ENCODE peak calls at places on chromosomes 12 and 14, in ten cellular contexts. W is K562; Y is ovary; P is esophagus squamous epithelium; N is Peyer's patch; L is uterus; D is tibial artery; Q is WERI-Rb-1; K is coronary artery; E is effector memory CD4-positive, alpha-beta T cell. F is an unnamed sample.

GRCh38 chr12:115943630-115944391 is 333.7 kb downstream of the MED13L start:
- DNase-seq in W (no peak), Y (no peak), P (no peak), N (no peak), L (no peak), D (peak), Q (no peak), K (peak), E (no peak), F (peak)

GRCh38 chr14:103879570-103880333 is 32.4 kb upstream of the PPP1R13B start:
- DNase-seq in W (no peak), Y (peak), P (no peak), N (no peak), L (peak), D (no peak), Q (no peak), K (peak), E (no peak), F (peak)

GRCh38 chr14:58978336-58978735 is 210.1 kb upstream of the DAAM1 start:
- DNase-seq in W (no peak), Y (peak), P (no peak), N (no peak), L (peak), D (no peak), Q (no peak), K (no peak), E (no peak), F (peak)

GRCh38 chr12:65460076-65460475 is 181.6 kb downstream of the MSRB3 start:
- DNase-seq in W (no peak), Y (no peak), P (no peak), N (no peak), L (no peak), D (no peak), Q (no peak), K (no peak), E (no peak), F (no peak)

GRCh38 chr14:97709552-97709951 is 912.4 kb downstream of the VRK1 start:
- DNase-seq in W (no peak), Y (no peak), P (no peak), N (peak), L (no peak), D (no peak), Q (no peak), K (no peak), E (peak), F (no peak)

GRCh38 chr12:53289891-53290290 is 5.5 kb upstream of the PFDN5 start:
- DNase-seq in W (no peak), Y (no peak), P (no peak), N (no peak), L (no peak), D (no peak), Q (no peak), K (no peak), E (no peak), F (no peak)

GRCh38 chr14:91229743-91230200 is 14.7 kb downstream of the GPR68 start:
- DNase-seq in W (no peak), Y (no peak), P (no peak), N (peak), L (no peak), D (no peak), Q (no peak), K (no peak), E (peak), F (no peak)

GRCh38 chr12:38516418-38516817 is 199.8 kb downstream of the ALG10B start:
- DNase-seq in W (no peak), Y (no peak), P (no peak), N (no peak), L (no peak), D (no peak), Q (no peak), K (no peak), E (no peak), F (no peak)

GRCh38 chr12:4909397-4909733 is 340 bp upstream of the KCNA1 start:
- DNase-seq in W (no peak), Y (no peak), P (no peak), N (no peak), L (no peak), D (no peak), Q (no peak), K (no peak), E (no peak), F (peak)

GRCh38 chr12:4910502-4911315 is 1.0 kb downstream of the KCNA1 start:
- DNase-seq in W (no peak), Y (no peak), P (no peak), N (no peak), L (no peak), D (no peak), Q (no peak), K (no peak), E (no peak), F (no peak)

GRCh38 chr14:100552524-100553125 is 34.6 kb downstream of the BEGAIN start:
- DNase-seq in W (no peak), Y (no peak), P (no peak), N (no peak), L (no peak), D (no peak), Q (no peak), K (no peak), E (no peak), F (no peak)

GRCh38 chr12:67077617-67078016 is 191.5 kb upstream of the CAND1 start:
- DNase-seq in W (no peak), Y (no peak), P (no peak), N (no peak), L (no peak), D (no peak), Q (no peak), K (no peak), E (no peak), F (no peak)

GRCh38 chr14:30257946-30258661 is 300.9 kb upstream of the G2E3 start:
- DNase-seq in W (no peak), Y (no peak), P (no peak), N (no peak), L (no peak), D (no peak), Q (no peak), K (no peak), E (no peak), F (no peak)

GRCh38 chr12:98635657-98636323 is 8.8 kb downstream of the IKBIP start:
- DNase-seq in W (no peak), Y (no peak), P (no peak), N (no peak), L (no peak), D (no peak), Q (no peak), K (no peak), E (no peak), F (no peak)

GRCh38 chr12:109440851-109441490 is 36.1 kb downstream of the KCTD10 start:
- DNase-seq in W (no peak), Y (no peak), P (no peak), N (no peak), L (no peak), D (no peak), Q (peak), K (no peak), E (no peak), F (no peak)

GRCh38 chr12:53217049-53217929 is 10.2 kb upstream of the ITGB7 start:
- DNase-seq in W (no peak), Y (no peak), P (no peak), N (no peak), L (no peak), D (no peak), Q (no peak), K (no peak), E (peak), F (peak)

GRCh38 chr14:22563987-22564386 is 25.0 kb downstream of the DAD1 start:
- DNase-seq in W (no peak), Y (no peak), P (no peak), N (peak), L (no peak), D (no peak), Q (no peak), K (no peak), E (no peak), F (no peak)

GRCh38 chr14:91098591-91098990 is 15.3 kb upstream of the DGLUCY start:
- DNase-seq in W (no peak), Y (no peak), P (no peak), N (no peak), L (no peak), D (no peak), Q (no peak), K (no peak), E (no peak), F (no peak)

GRCh38 chr12:6767301-6767591 is 1.1 kb downstream of the PTMS start:
- DNase-seq in W (no peak), Y (no peak), P (no peak), N (no peak), L (no peak), D (no peak), Q (no peak), K (no peak), E (no peak), F (peak)

GRCh38 chr12:46410495-46410894 is 37.9 kb upstream of the SLC38A2 start:
- DNase-seq in W (no peak), Y (no peak), P (no peak), N (no peak), L (no peak), D (no peak), Q (no peak), K (no peak), E (no peak), F (no peak)

GRCh38 chr12:27199638-27200300 is 44.3 kb upstream of the STK38L start:
- DNase-seq in W (no peak), Y (no peak), P (no peak), N (no peak), L (no peak), D (no peak), Q (no peak), K (no peak), E (no peak), F (peak)

GRCh38 chr12:76586764-76587395 is 27.3 kb upstream of the OSBPL8 start:
- DNase-seq in W (peak), Y (no peak), P (no peak), N (peak), L (no peak), D (no peak), Q (peak), K (no peak), E (peak), F (no peak)

GRCh38 chr12:117114784-117115183 is 15.6 kb upstream of the TESC start:
- DNase-seq in W (no peak), Y (no peak), P (no peak), N (no peak), L (no peak), D (no peak), Q (no peak), K (no peak), E (no peak), F (no peak)

DNA sequence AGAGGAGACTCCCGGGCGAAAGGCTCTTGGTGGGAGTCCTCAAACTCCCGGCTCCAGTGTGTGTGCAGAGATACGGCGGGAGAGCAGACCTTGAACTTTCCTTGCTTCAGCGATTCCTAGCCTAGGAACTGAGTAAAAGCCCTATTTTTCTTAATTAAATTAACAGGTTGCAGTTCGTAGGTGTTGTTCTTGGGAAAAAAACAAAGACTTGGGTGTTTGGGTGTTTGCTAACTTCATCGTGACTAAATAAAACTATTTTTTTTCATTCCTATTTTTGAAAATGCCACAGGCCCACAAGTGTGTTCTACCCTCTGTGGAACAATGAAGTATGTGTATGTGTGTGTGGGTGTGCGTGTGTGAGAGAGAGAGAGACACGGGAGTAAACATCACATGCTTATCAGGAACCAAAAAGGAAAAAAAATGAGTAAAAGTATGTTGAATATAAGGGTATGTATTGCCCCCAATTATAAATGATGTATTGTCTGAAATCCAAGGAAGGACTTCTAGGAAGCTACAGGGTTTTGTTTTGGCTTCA is 641 bp downstream of the TMEM117 start:
- DNase-seq in W (peak), Y (no peak), P (no peak), N (no peak), L (no peak), D (no peak), Q (no peak), K (no peak), E (no peak), F (no peak)
- H3K27ac ChIP-seq in W (peak), Y (peak), P (peak), N (peak), L (peak), D (peak), Q (peak), K (peak), E (peak), F (peak)

GRCh38 chr12:104292872-104293794 is 10.4 kb upstream of the EID3 start:
- DNase-seq in W (no peak), Y (no peak), P (no peak), N (no peak), L (no peak), D (no peak), Q (no peak), K (no peak), E (no peak), F (no peak)
- H3K27ac ChIP-seq in W (no peak), Y (no peak), P (no peak), N (no peak), L (no peak), D (peak), Q (no peak), K (peak), E (no peak), F (no peak)

DNA sequence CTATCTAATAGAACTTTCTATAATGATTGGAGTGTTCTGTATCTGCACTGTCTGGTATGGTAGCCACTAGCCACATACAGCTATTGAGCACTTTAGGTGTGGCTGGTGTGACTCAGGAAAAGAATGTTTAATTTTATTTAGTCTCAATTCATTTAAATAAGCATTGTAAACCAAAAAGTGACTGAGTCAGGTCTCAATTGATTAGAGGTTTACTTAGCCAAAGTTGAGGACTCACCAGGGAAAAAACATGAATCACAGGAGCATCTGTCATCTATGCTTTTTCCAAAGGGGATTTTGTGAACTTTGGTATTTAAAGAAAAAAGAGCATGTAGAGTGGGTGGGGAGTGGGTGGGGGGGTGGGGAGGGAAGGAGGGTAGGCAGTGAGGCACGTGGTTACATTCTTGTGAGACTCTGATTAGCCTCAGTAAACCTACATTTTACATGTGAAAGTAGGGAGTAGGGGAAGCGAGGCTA is 473.1 kb downstream of the ATP23 start:
- DNase-seq in W (no peak), Y (no peak), P (no peak), N (no peak), L (no peak), D (no peak), Q (no peak), K (no peak), E (no peak), F (no peak)
- H3K27ac ChIP-seq in W (no peak), Y (no peak), P (peak), N (no peak), L (no peak), D (peak), Q (no peak), K (peak), E (no peak), F (no peak)

GRCh38 chr12:79975143-79975542 is 40.2 kb upstream of the PPP1R12A start:
- DNase-seq in W (no peak), Y (no peak), P (no peak), N (no peak), L (no peak), D (no peak), Q (no peak), K (no peak), E (no peak), F (no peak)

GRCh38 chr12:79978692-79979091 is 43.8 kb upstream of the PPP1R12A start:
- DNase-seq in W (no peak), Y (no peak), P (no peak), N (no peak), L (no peak), D (no peak), Q (no peak), K (no peak), E (no peak), F (no peak)

DNA sequence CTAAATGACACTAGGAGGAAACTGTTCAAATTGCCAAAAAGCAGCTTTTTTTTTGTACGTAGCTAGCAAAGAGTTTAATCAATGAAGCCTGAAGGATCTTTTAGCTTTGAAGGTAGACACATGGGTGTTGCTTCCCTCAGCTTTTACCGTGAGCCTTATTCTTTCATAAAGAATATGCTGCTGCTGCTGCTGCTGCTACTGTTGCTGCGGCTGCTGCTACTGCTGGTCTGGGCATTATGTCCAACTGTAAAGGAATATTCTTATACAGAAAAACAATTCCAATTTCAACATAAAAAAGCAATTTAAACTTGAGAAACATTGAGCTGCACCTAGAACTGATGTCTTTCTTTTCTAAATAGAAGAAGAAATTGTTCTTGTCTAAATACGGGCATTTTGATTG is 38.9 kb upstream of the PPP1R12A start:
- DNase-seq in W (no peak), Y (no peak), P (no peak), N (no peak), L (no peak), D (no peak), Q (no peak), K (no peak), E (no peak), F (no peak)
- H3K27ac ChIP-seq in W (no peak), Y (no peak), P (no peak), N (peak), L (no peak), D (no peak), Q (no peak), K (no peak), E (no peak), F (no peak)

GRCh38 chr14:74917200-74917543 is 5.9 kb downstream of the RPS6KL1 start:
- DNase-seq in W (no peak), Y (no peak), P (no peak), N (no peak), L (no peak), D (no peak), Q (no peak), K (no peak), E (no peak), F (no peak)

GRCh38 chr14:74913986-74914573 is 9.0 kb downstream of the RPS6KL1 start:
- DNase-seq in W (peak), Y (peak), P (no peak), N (no peak), L (peak), D (peak), Q (peak), K (peak), E (no peak), F (peak)

GRCh38 chr14:74915426-74915825 is 7.6 kb downstream of the RPS6KL1 start:
- DNase-seq in W (no peak), Y (no peak), P (no peak), N (no peak), L (no peak), D (no peak), Q (no peak), K (no peak), E (no peak), F (peak)

GRCh38 chr14:74917646-74918081 is 5.4 kb downstream of the RPS6KL1 start:
- DNase-seq in W (no peak), Y (peak), P (no peak), N (no peak), L (peak), D (peak), Q (no peak), K (peak), E (no peak), F (peak)

GRCh38 chr14:74915826-74916225 is 7.2 kb downstream of the RPS6KL1 start:
- DNase-seq in W (no peak), Y (no peak), P (no peak), N (no peak), L (no peak), D (no peak), Q (no peak), K (no peak), E (no peak), F (no peak)
- H3K27ac ChIP-seq in W (no peak), Y (no peak), P (no peak), N (no peak), L (peak), D (no peak), Q (no peak), K (no peak), E (no peak), F (no peak)

DNA sequence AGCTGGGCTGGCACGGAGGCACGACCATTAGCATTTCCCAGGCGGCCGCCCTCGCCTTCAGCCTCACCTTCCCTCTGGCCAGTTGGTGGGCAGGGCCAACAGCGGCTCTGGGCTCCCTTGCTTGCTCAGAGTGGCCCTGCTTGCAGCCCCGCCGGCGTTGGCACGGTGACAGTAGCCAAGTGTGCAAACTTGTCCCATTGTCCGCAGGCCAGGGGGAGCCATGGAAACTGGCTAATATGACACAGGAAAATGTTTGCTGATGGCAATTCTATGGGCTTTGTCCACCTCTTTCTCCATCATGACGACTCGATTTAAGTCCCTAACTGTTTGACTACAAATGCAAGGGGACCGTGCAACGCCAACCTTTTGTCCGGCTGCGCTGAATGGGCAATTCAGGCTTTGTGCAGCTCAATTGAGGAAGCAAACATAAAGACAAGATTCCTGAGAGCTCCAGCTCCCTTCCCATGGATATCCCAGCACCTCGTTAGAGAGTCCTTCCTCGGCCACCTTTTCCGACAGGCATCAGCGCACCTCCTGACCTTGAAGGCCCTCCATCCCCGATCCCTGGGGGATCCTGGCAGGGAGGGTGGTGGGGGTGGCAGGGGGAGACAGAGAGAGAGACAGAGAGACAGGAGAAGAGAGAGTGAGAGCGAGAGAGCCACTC is 803 bp upstream of the FAM181A start:
- DNase-seq in W (no peak), Y (no peak), P (no peak), N (no peak), L (no peak), D (no peak), Q (no peak), K (no peak), E (no peak), F (no peak)
- H3K27ac ChIP-seq in W (no peak), Y (no peak), P (no peak), N (no peak), L (no peak), D (no peak), Q (no peak), K (no peak), E (no peak), F (no peak)

GRCh38 chr12:94185801-94186200 is 37.4 kb downstream of the PLXNC1 start:
- DNase-seq in W (no peak), Y (no peak), P (no peak), N (no peak), L (no peak), D (no peak), Q (no peak), K (no peak), E (no peak), F (no peak)
- H3K27ac ChIP-seq in W (no peak), Y (no peak), P (no peak), N (no peak), L (no peak), D (no peak), Q (no peak), K (no peak), E (no peak), F (no peak)

GRCh38 chr14:68681256-68681655 is 111.6 kb downstream of the ZFP36L1 start:
- DNase-seq in W (no peak), Y (no peak), P (no peak), N (no peak), L (no peak), D (peak), Q (no peak), K (no peak), E (no peak), F (no peak)
- H3K27ac ChIP-seq in W (no peak), Y (no peak), P (peak), N (peak), L (peak), D (peak), Q (no peak), K (peak), E (no peak), F (peak)

GRCh38 chr14:77111021-77111420 is 13.0 kb downstream of the CIPC start:
- DNase-seq in W (no peak), Y (no peak), P (no peak), N (no peak), L (peak), D (no peak), Q (no peak), K (no peak), E (no peak), F (no peak)
- H3K27ac ChIP-seq in W (no peak), Y (no peak), P (peak), N (peak), L (peak), D (peak), Q (no peak), K (peak), E (no peak), F (peak)